ENCODE peak calls at places on chromosomes 16 and 17, in five cellular contexts. One of them, this sample, is unnamed. For H3K36me3, the result is how much of the 10 kb centered on the place peaks cover.

GRCh38 chr17:74567397-74567796 is at the start of gene CD300H:
- DNase-seq in right lobe of liver: no peak
- DNase-seq in adrenal gland: no peak
- DNase-seq in left lung: no peak
- DNase-seq in upper lobe of right lung: no peak
- DNase-seq in this sample: no peak

GRCh38 chr17:50346313-50347086 is 574 bp downstream of the XYLT2 start:
- DNase-seq in right lobe of liver: no peak
- DNase-seq in adrenal gland: peak
- DNase-seq in left lung: peak
- DNase-seq in upper lobe of right lung: peak
- DNase-seq in this sample: peak

GRCh38 chr17:19626079-19626478 is 22.5 kb upstream of the ALDH3A2 start:
- DNase-seq in right lobe of liver: no peak
- DNase-seq in adrenal gland: no peak
- DNase-seq in left lung: no peak
- DNase-seq in upper lobe of right lung: no peak
- DNase-seq in this sample: no peak

GRCh38 chr17:80025140-80025539 is 10.5 kb downstream of the TBC1D16 start:
- DNase-seq in right lobe of liver: no peak
- DNase-seq in adrenal gland: no peak
- DNase-seq in left lung: no peak
- DNase-seq in upper lobe of right lung: no peak
- DNase-seq in this sample: no peak

GRCh38 chr16:85259115-85259830 is 147.0 kb upstream of the CIBAR2 start:
- DNase-seq in right lobe of liver: no peak
- DNase-seq in adrenal gland: no peak
- DNase-seq in left lung: no peak
- DNase-seq in upper lobe of right lung: no peak
- DNase-seq in this sample: no peak

GRCh38 chr16:14303654-14304394 is 232.7 kb downstream of the MRTFB start:
- DNase-seq in right lobe of liver: peak
- DNase-seq in adrenal gland: peak
- DNase-seq in left lung: no peak
- DNase-seq in upper lobe of right lung: no peak
- DNase-seq in this sample: peak

GRCh38 chr16:86639354-86639753 is 61.0 kb downstream of the FOXL1 start:
- DNase-seq in right lobe of liver: no peak
- DNase-seq in adrenal gland: no peak
- DNase-seq in left lung: no peak
- DNase-seq in upper lobe of right lung: no peak
- DNase-seq in this sample: no peak

GRCh38 chr17:65684631-65685030 is 123.2 kb upstream of the AXIN2 start:
- DNase-seq in right lobe of liver: no peak
- DNase-seq in adrenal gland: no peak
- DNase-seq in left lung: no peak
- DNase-seq in upper lobe of right lung: no peak
- DNase-seq in this sample: no peak

GRCh38 chr16:85167589-85168537 is 55.6 kb upstream of the CIBAR2 start:
- DNase-seq in right lobe of liver: peak
- DNase-seq in adrenal gland: no peak
- DNase-seq in left lung: no peak
- DNase-seq in upper lobe of right lung: no peak
- DNase-seq in this sample: no peak

GRCh38 chr16:24609740-24610420 is 70.5 kb downstream of the RBBP6 start:
- DNase-seq in right lobe of liver: no peak
- DNase-seq in adrenal gland: peak
- DNase-seq in left lung: no peak
- DNase-seq in upper lobe of right lung: peak
- DNase-seq in this sample: peak
- H3K4me3 ChIP-seq in right lobe of liver: no peak
- H3K4me3 ChIP-seq in adrenal gland: no peak
- H3K4me3 ChIP-seq in left lung: no peak
- H3K4me3 ChIP-seq in upper lobe of right lung: peak
- H3K4me3 ChIP-seq in this sample: no peak

DNA sequence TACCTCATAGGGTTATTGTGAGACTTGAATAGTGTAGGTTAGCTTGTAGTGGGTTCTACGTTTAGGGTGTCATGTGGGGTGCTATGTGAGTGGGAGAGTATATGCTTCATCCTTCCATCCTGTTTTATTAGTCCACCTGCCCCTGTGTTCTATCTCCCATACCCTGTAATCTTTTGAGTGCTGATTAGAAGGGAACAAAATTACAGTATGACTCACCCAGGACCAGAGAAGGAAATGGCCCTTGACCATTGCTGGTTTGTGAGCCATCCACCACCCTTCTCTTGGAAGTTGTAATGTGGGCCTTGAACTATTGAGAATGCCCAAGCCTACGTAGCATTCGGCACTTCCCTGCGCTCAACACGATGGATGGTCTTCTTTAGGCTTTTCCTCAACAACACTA is 17.1 kb downstream of the SAP30BP start:
- DNase-seq in right lobe of liver: no peak
- DNase-seq in adrenal gland: no peak
- DNase-seq in left lung: no peak
- DNase-seq in upper lobe of right lung: no peak
- DNase-seq in this sample: no peak
- H3K36me3 ChIP-seq in right lobe of liver: under half
- H3K36me3 ChIP-seq in adrenal gland: under half
- H3K36me3 ChIP-seq in left lung: under half
- H3K36me3 ChIP-seq in upper lobe of right lung: under half
- H3K36me3 ChIP-seq in this sample: under half

GRCh38 chr17:37790153-37790552 is 45.3 kb upstream of the HNF1B start:
- DNase-seq in right lobe of liver: no peak
- DNase-seq in adrenal gland: no peak
- DNase-seq in left lung: no peak
- DNase-seq in upper lobe of right lung: no peak
- DNase-seq in this sample: no peak

GRCh38 chr17:37792787-37793186 is 47.9 kb upstream of the HNF1B start:
- DNase-seq in right lobe of liver: no peak
- DNase-seq in adrenal gland: no peak
- DNase-seq in left lung: no peak
- DNase-seq in upper lobe of right lung: no peak
- DNase-seq in this sample: no peak

GRCh38 chr17:37791985-37792384 is 47.1 kb upstream of the HNF1B start:
- DNase-seq in right lobe of liver: no peak
- DNase-seq in adrenal gland: no peak
- DNase-seq in left lung: no peak
- DNase-seq in upper lobe of right lung: no peak
- DNase-seq in this sample: no peak

GRCh38 chr17:37789166-37789565 is 44.3 kb upstream of the HNF1B start:
- DNase-seq in right lobe of liver: no peak
- DNase-seq in adrenal gland: peak
- DNase-seq in left lung: no peak
- DNase-seq in upper lobe of right lung: no peak
- DNase-seq in this sample: no peak

DNA sequence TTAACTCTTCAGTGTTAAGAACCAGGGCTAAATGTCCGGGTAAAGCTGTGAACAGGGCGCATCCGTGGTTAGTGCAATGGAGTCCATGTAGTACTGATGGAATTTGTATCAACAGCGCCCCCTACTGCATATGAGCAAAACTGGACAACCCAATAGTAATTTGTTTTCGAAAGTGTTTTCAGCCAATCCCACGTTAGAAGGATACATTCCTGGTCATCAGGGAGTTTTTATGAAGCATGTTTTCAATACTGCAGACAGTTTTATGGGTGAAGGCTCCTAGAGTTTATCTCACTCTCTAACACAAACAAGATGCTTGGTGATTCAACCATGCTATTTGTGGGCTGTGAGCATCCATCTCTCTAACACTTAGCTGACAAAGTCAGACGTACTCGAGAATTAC is 46.6 kb upstream of the HNF1B start:
- DNase-seq in right lobe of liver: no peak
- DNase-seq in adrenal gland: no peak
- DNase-seq in left lung: no peak
- DNase-seq in upper lobe of right lung: no peak
- DNase-seq in this sample: no peak
- TF ChIP-seq CTCF in right lobe of liver: peak
- TF ChIP-seq CTCF in adrenal gland: peak
- TF ChIP-seq CTCF in left lung: peak
- TF ChIP-seq CTCF in upper lobe of right lung: peak
- TF ChIP-seq CTCF in this sample: peak

DNA sequence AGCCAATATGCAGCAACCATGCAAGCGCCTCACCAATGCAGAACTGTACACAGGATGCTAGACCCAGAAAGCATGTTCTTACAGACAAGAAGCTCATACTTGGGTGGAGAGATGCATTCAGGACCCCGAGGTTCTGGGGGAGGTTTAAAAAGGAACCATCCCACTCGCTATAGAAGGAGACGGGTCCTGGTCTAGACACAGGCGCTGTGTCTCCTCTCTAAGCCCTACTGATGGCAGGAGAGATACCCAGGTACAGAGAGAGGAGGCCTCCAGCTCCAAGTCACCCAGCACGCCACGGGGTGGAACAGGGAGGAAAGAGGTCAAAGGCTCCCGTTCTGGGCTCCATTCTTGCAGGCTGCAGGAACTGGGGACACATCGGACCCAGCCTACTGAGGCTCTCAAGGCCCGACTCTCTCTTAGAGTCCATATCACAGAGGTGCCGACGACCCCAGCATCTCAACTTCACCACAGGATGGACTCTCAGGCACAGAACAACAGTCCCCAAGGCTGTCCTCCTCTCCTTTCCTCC is 28.0 kb downstream of the SRCIN1 start:
- DNase-seq in right lobe of liver: no peak
- DNase-seq in adrenal gland: no peak
- DNase-seq in left lung: no peak
- DNase-seq in upper lobe of right lung: no peak
- DNase-seq in this sample: no peak
- H3K4me3 ChIP-seq in right lobe of liver: no peak
- H3K4me3 ChIP-seq in adrenal gland: no peak
- H3K4me3 ChIP-seq in left lung: no peak
- H3K4me3 ChIP-seq in upper lobe of right lung: no peak
- H3K4me3 ChIP-seq in this sample: no peak

GRCh38 chr17:48854774-48855476 is 24.1 kb downstream of the CALCOCO2 start:
- DNase-seq in right lobe of liver: no peak
- DNase-seq in adrenal gland: no peak
- DNase-seq in left lung: no peak
- DNase-seq in upper lobe of right lung: no peak
- DNase-seq in this sample: no peak
- H3K36me3 ChIP-seq in right lobe of liver: half or more
- H3K36me3 ChIP-seq in adrenal gland: under half
- H3K36me3 ChIP-seq in left lung: under half
- H3K36me3 ChIP-seq in upper lobe of right lung: half or more
- H3K36me3 ChIP-seq in this sample: under half

DNA sequence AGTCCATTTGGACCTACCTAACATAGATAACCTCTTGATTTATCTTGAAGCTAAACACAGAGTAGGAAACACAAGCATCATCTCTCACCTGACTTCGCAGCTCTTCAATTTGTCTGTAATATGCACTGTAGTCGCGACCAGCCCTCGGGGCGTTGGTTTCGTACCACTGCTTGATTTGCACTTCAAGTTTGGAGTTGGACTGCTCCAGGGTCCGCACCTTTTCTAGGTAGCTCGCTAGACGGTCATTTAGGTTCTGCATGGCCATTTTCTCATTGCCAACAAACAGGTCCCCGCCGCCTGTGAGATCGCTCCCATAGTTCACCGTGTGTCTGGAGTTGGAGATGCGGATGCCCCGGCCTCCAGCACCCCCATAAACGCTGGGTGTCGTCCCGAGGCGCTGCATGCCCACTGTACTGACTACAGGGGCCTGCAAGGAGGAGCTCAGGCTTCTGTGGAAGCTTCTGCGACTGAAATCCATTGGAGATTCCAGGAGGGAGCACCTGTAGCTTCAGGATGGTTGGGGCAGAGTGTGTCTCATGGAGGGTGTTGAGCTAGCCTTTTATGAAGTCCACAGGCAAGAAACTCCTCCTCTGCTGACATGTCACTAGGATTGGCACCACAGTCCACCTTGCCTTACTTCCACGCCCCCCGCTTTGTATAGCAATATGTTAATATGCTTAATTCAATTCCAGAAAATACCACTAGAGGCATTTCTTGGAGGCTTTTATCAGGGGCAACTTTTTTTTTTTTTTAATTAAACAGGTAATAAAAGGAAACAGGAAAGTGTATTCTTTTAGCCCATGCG is at the start of gene KRT20:
- DNase-seq in right lobe of liver: no peak
- DNase-seq in adrenal gland: no peak
- DNase-seq in left lung: no peak
- DNase-seq in upper lobe of right lung: no peak
- DNase-seq in this sample: no peak
- TF ChIP-seq CTCF in right lobe of liver: no peak
- TF ChIP-seq CTCF in adrenal gland: no peak
- TF ChIP-seq CTCF in left lung: no peak
- TF ChIP-seq CTCF in upper lobe of right lung: no peak
- TF ChIP-seq CTCF in this sample: no peak

GRCh38 chr16:11796227-11797165 is 562 bp downstream of the ZC3H7A start:
- DNase-seq in right lobe of liver: peak
- DNase-seq in adrenal gland: peak
- DNase-seq in left lung: peak
- DNase-seq in upper lobe of right lung: peak
- DNase-seq in this sample: peak

GRCh38 chr16:11793840-11794239 is 3.2 kb downstream of the ZC3H7A start:
- DNase-seq in right lobe of liver: no peak
- DNase-seq in adrenal gland: no peak
- DNase-seq in left lung: no peak
- DNase-seq in upper lobe of right lung: peak
- DNase-seq in this sample: no peak

GRCh38 chr16:11794447-11794846 is 2.6 kb downstream of the ZC3H7A start:
- DNase-seq in right lobe of liver: no peak
- DNase-seq in adrenal gland: no peak
- DNase-seq in left lung: no peak
- DNase-seq in upper lobe of right lung: no peak
- DNase-seq in this sample: no peak

GRCh38 chr16:11795887-11796226 is 1.2 kb downstream of the ZC3H7A start:
- DNase-seq in right lobe of liver: no peak
- DNase-seq in adrenal gland: no peak
- DNase-seq in left lung: no peak
- DNase-seq in upper lobe of right lung: no peak
- DNase-seq in this sample: peak

DNA sequence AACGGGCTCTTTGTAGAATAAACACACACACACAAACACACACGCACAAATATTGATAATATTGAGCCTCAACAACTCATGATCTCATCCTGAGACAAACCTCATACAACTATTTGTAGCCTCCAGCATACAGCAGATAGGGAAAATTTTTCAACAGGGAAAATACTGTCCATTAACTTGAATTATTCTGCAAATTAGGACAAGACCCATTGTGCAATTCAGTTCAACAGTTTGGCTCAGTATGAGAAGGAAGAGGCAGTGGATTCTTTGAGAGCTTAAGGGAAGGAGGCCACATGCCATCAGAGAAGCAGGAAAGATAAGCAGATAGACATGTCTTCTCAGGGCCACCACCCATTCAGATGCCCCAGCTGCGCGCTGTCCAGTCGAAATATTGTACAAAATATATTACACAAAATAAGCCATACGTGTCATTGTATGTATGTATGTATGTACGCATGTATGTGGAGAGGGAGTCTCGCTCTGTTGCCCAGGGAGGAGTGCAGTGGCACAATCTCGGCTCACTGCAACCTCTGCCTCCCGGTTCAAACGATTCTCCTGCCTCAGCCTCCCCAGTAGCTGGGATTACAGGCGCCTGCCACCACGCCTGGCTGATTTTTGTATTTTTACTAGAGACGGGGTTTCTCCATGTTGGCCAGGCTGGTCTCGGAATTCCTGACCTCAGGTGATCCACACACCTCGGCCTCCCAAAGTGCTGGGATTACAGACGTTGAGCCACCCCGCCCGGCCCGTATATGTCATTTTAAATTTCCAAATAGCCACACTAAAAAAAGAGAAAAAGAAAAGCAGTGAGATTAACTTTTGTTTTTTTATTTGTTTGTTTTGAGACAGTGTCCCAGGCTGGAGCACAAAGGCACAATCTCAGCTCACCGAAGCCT is 1.8 kb downstream of the ZC3H7A start:
- DNase-seq in right lobe of liver: no peak
- DNase-seq in adrenal gland: no peak
- DNase-seq in left lung: no peak
- DNase-seq in upper lobe of right lung: peak
- DNase-seq in this sample: no peak
- H3K4me3 ChIP-seq in right lobe of liver: peak
- H3K4me3 ChIP-seq in adrenal gland: peak
- H3K4me3 ChIP-seq in left lung: peak
- H3K4me3 ChIP-seq in upper lobe of right lung: peak
- H3K4me3 ChIP-seq in this sample: no peak

This sample was measured in pancreas.